ENCODE peak calls at places on chromosomes 6 and 20, in nine cellular contexts. Z, G, F, B, W, N, Y, E and Q are unnamed samples.
A peak's percentile ranks its signal among the peaks of the same experiment; 100 is the strongest.

GRCh38 chr20:57867807-57868206 is 158.0 kb upstream of the PMEPA1 start:
- DNase-seq in Z (no peak), G (no peak), F (no peak), B (no peak), W (no peak), N (no peak), Y (no peak), E (no peak), Q (no peak)

GRCh38 chr20:3420211-3420707 is 12.8 kb upstream of the DNAAF9 start:
- DNase-seq in Z (peak; percentile 75), G (no peak), F (peak; percentile 63), B (no peak), W (peak; percentile 87), N (no peak), Y (peak; percentile 13), E (no peak), Q (no peak)

GRCh38 chr6:148790817-148791216 is 44.0 kb downstream of the UST start:
- DNase-seq in Z (no peak), G (no peak), F (no peak), B (no peak), W (peak; percentile 46), N (no peak), Y (no peak), E (no peak), Q (no peak)

GRCh38 chr20:46122071-46122470 is 4.0 kb downstream of the CD40 start:
- DNase-seq in Z (no peak), G (peak; percentile 10), F (no peak), B (no peak), W (no peak), N (no peak), Y (peak; percentile 58), E (peak; percentile 40), Q (no peak)

GRCh38 chr6:36666726-36667591 is 11.6 kb upstream of the CDKN1A start:
- DNase-seq in Z (peak; percentile 86), G (peak; percentile 47), F (peak; percentile 93), B (peak; percentile 73), W (peak; percentile 95), N (no peak), Y (peak; percentile 93), E (peak; percentile 78), Q (peak; percentile 56)

GRCh38 chr6:24855389-24856245 is 56.9 kb upstream of the ARMH2 start:
- DNase-seq in Z (peak; percentile 66), G (peak; percentile 69), F (peak; percentile 60), B (peak; percentile 80), W (peak; percentile 87), N (no peak), Y (peak; percentile 64), E (peak; percentile 23), Q (peak; percentile 50)

GRCh38 chr20:20864346-20865096 is 152.1 kb upstream of the RALGAPA2 start:
- DNase-seq in Z (no peak), G (no peak), F (no peak), B (peak; percentile 60), W (no peak), N (no peak), Y (no peak), E (no peak), Q (no peak)

GRCh38 chr20:62019881-62020492 is 45.7 kb downstream of the TAF4 start:
- DNase-seq in Z (no peak), G (no peak), F (peak; percentile 86), B (no peak), W (no peak), N (no peak), Y (no peak), E (no peak), Q (no peak)

GRCh38 chr6:7052441-7052936 is 55.3 kb upstream of the RREB1 start:
- DNase-seq in Z (peak; percentile 83), G (peak; percentile 36), F (peak; percentile 92), B (peak; percentile 58), W (no peak), N (peak; percentile 63), Y (peak; percentile 88), E (no peak), Q (peak; percentile 43)

GRCh38 chr20:63246490-63247284 is 7.6 kb downstream of the NKAIN4 start:
- DNase-seq in Z (no peak), G (no peak), F (no peak), B (no peak), W (no peak), N (no peak), Y (no peak), E (no peak), Q (no peak)

GRCh38 chr20:39082686-39083085 is 120.5 kb downstream of the DHX35 start:
- DNase-seq in Z (no peak), G (no peak), F (no peak), B (no peak), W (no peak), N (no peak), Y (no peak), E (no peak), Q (no peak)

GRCh38 chr6:25389501-25389900 is 110.3 kb downstream of the CARMIL1 start:
- DNase-seq in Z (no peak), G (no peak), F (no peak), B (no peak), W (no peak), N (no peak), Y (no peak), E (peak; percentile 57), Q (no peak)

GRCh38 chr20:5539656-5540055 is 210.5 kb upstream of the SHLD1 start:
- DNase-seq in Z (no peak), G (no peak), F (no peak), B (no peak), W (no peak), N (no peak), Y (no peak), E (no peak), Q (no peak)

GRCh38 chr6:11208267-11208666 is 24.2 kb downstream of the NEDD9 start:
- DNase-seq in Z (no peak), G (no peak), F (no peak), B (no peak), W (no peak), N (no peak), Y (no peak), E (no peak), Q (no peak)

GRCh38 chr6:14274552-14275492 is 157.2 kb downstream of the CD83 start:
- DNase-seq in Z (peak; percentile 64), G (no peak), F (no peak), B (no peak), W (no peak), N (no peak), Y (no peak), E (no peak), Q (no peak)

GRCh38 chr6:44531447-44532015 is 144.0 kb downstream of the CDC5L start:
- DNase-seq in Z (no peak), G (no peak), F (no peak), B (peak; percentile 37), W (no peak), N (no peak), Y (no peak), E (no peak), Q (no peak)
- H3K4me3 ChIP-seq in Z (no peak overlapping the region), G (no peak overlapping the region), F (no peak overlapping the region), B (no peak overlapping the region), W (no peak overlapping the region), N (no peak overlapping the region), Y (no peak overlapping the region), E (no peak overlapping the region), Q (no peak overlapping the region)

GRCh38 chr6:12290490-12290820 is 294 bp downstream of the EDN1 start:
- DNase-seq in Z (no peak), G (no peak), F (no peak), B (no peak), W (no peak), N (no peak), Y (no peak), E (peak; percentile 19), Q (no peak)
- TF ChIP-seq CTCF in Z (no peak), G (peak; percentile 4), F (no peak), B (no peak), W (no peak), N (no peak), Y (no peak), E (no peak), Q (no peak)

DNA sequence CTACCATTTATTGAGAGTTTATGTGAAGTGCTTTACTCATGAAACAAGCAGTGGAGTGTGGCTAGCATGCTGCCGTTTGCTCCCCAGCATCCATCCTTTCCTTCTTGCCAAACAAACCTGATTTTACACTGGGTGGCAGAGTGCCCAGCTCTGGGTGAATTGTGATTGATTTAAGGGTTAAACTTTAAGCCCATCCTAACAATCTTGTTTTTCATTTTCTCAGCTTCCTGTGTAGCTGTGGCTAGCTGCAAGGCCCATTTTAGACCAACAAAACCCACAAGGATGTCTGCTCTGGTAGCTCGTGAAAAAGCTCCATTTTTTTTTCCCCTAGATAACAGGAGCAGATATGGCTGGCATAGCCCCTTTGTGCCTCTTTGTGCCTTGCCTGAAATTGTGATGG is 77.7 kb upstream of the KCNG1 start:
- DNase-seq in Z (no peak), G (no peak), F (no peak), B (no peak), W (peak; percentile 9), N (no peak), Y (no peak), E (no peak), Q (no peak)
- H3K4me3 ChIP-seq in Z (no peak overlapping the region), G (no peak overlapping the region), F (no peak overlapping the region), B (no peak overlapping the region), W (no peak overlapping the region), N (no peak overlapping the region), Y (no peak overlapping the region), E (no peak overlapping the region), Q (no peak overlapping the region)

GRCh38 chr6:1497593-1498105 is 108.3 kb downstream of the FOXF2 start:
- DNase-seq in Z (no peak), G (no peak), F (no peak), B (peak; percentile 47), W (no peak), N (no peak), Y (no peak), E (no peak), Q (no peak)

GRCh38 chr6:1499798-1500197 is 109.9 kb upstream of the FOXC1 start:
- DNase-seq in Z (no peak), G (no peak), F (no peak), B (no peak), W (no peak), N (no peak), Y (no peak), E (no peak), Q (no peak)

GRCh38 chr6:1496836-1497592 is 107.6 kb downstream of the FOXF2 start:
- DNase-seq in Z (no peak), G (no peak), F (no peak), B (no peak), W (no peak), N (no peak), Y (no peak), E (no peak), Q (no peak)

GRCh38 chr6:1500874-1501273 is 108.8 kb upstream of the FOXC1 start:
- DNase-seq in Z (no peak), G (no peak), F (no peak), B (no peak), W (no peak), N (no peak), Y (no peak), E (no peak), Q (no peak)

DNA sequence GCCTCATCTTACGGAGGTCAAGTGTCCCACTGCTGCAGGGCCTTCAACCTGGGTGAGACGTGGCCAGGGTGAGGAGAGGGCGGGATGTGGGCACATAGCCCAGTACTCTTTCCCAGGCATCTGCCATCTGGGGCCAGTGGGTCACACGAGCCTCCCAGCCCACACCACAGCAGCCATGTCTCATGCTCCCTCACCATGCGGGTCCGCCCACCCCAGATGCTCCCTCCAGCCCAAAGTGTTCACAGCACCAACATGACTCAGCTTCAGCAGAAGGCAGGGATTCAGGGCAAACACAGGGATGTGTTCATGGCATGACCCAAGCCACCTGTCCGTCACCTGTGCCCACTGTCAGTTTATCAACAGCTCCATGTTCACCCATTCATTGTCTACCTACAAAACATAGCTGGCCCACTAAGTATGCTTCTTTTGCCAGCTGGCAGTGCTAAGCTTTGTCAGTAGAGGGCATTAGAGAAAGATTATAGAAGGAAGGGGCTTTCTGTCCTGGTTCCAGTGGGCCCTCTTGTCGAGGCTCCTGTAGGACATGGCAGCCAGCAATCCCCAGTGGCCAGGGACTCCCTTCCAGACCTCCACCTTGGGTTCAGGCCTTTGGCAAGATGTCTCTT is 109.2 kb downstream of the FOXF2 start:
- DNase-seq in Z (no peak), G (no peak), F (no peak), B (no peak), W (no peak), N (no peak), Y (no peak), E (no peak), Q (no peak)
- TF ChIP-seq CTCF in Z (peak; percentile 5), G (no peak), F (no peak), B (no peak), W (peak; percentile 8), N (no peak), Y (peak; percentile 35), E (peak; percentile 36), Q (peak; percentile 16)